ENCODE peak calls at places on chromosomes 11 and 22, in four cellular contexts. Y is fibroblast of lung, P is AG04449, D is HAP-1. T is an unnamed sample.

GRCh38 chr22:48265000-48265625 is 1502.7 kb downstream of the TBC1D22A start:
- DNase-seq in D (no peak), Y (no peak), P (no peak), T (no peak)

GRCh38 chr11:205221-206001 is 1.8 kb downstream of the BET1L start:
- DNase-seq in D (no peak), P (no peak), Y (no peak), T (no peak)

GRCh38 chr11:129973809-129974208 is 28.8 kb downstream of the PRDM10 start:
- DNase-seq in Y (no peak), P (no peak), D (no peak), T (no peak)

GRCh38 chr22:21982338-21982965 is at the start of gene TOP3B:
- DNase-seq in D (peak; percentile 52), Y (peak; percentile 78), P (no peak), T (peak; percentile 89)

GRCh38 chr11:65069217-65069616 is 10.9 kb upstream of the NAALADL1 start:
- DNase-seq in Y (no peak), P (no peak), D (no peak), T (no peak)

GRCh38 chr11:86172894-86173293 is 71.7 kb upstream of the EED start:
- DNase-seq in D (no peak), Y (no peak), P (no peak), T (no peak)

GRCh38 chr11:122145715-122146274 is 29.8 kb upstream of the BLID start:
- DNase-seq in Y (no peak), P (no peak), D (peak; percentile 7), T (no peak)

GRCh38 chr11:123173040-123173855 is 21.8 kb downstream of the CLMP start:
- DNase-seq in Y (peak; percentile 97), P (peak; percentile 99), D (no peak), T (peak; percentile 62)

GRCh38 chr22:19666663-19667593 is 47.4 kb upstream of the SEPTIN5 start:
- DNase-seq in P (peak; percentile 79), Y (peak; percentile 12), D (no peak), T (no peak)

GRCh38 chr22:29116397-29117123 is 43.7 kb downstream of the KREMEN1 start:
- DNase-seq in Y (no peak), D (no peak), P (no peak), T (no peak)

GRCh38 chr11:102451693-102452460 is 688 bp downstream of the TMEM123 start:
- DNase-seq in Y (peak; percentile 45), D (peak; percentile 47), P (no peak), T (peak; percentile 83)

GRCh38 chr22:19178065-19178658 is 374 bp downstream of the SLC25A1 start:
- DNase-seq in P (no peak), Y (peak; percentile 11), D (peak; percentile 45), T (peak; percentile 74)

GRCh38 chr11:130874396-130874795 is 41.9 kb downstream of the SNX19 start:
- DNase-seq in P (no peak), Y (no peak), D (no peak), T (no peak)

GRCh38 chr11:33479216-33479615 is 221.4 kb downstream of the C11orf91 start:
- DNase-seq in P (no peak), Y (no peak), D (no peak), T (no peak)

GRCh38 chr11:33476945-33477584 is 219.9 kb downstream of the HIPK3 start:
- DNase-seq in P (no peak), Y (peak; percentile 43), D (no peak), T (no peak)

GRCh38 chr11:33475999-33476398 is 218.8 kb downstream of the HIPK3 start:
- DNase-seq in D (no peak), Y (peak; percentile 66), P (no peak), T (peak; percentile 79)

GRCh38 chr11:33480636-33481035 is 220.0 kb downstream of the C11orf91 start:
- DNase-seq in P (no peak), Y (no peak), D (no peak), T (no peak)

DNA sequence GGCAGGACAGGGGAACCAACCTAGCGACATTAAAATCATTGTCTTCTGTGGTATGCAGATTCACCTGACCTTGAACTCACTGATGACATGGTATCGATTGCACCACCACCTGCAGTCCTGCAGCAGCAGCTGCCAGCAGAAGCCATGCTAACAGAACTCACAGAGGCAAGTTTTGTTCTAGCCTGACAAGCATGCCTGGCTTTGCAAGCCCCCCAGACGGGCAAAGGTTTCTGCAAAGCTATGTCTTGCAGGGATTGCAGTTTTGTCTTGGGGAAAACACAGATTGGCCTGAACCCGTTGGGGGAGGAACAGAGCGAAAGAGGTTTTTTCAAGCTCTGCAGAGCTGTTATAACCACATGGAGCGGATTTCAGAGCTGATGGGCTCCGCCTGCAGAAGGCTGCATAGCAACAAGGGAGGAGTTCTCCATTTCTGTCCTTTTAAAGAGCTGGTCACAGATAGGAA is 221.0 kb downstream of the HIPK3 start:
- DNase-seq in D (no peak), Y (peak; percentile 19), P (no peak), T (no peak)
- H3K4me3 ChIP-seq in D (no peak overlapping the region), Y (no peak overlapping the region), P (no peak overlapping the region), T (no peak overlapping the region)

DNA sequence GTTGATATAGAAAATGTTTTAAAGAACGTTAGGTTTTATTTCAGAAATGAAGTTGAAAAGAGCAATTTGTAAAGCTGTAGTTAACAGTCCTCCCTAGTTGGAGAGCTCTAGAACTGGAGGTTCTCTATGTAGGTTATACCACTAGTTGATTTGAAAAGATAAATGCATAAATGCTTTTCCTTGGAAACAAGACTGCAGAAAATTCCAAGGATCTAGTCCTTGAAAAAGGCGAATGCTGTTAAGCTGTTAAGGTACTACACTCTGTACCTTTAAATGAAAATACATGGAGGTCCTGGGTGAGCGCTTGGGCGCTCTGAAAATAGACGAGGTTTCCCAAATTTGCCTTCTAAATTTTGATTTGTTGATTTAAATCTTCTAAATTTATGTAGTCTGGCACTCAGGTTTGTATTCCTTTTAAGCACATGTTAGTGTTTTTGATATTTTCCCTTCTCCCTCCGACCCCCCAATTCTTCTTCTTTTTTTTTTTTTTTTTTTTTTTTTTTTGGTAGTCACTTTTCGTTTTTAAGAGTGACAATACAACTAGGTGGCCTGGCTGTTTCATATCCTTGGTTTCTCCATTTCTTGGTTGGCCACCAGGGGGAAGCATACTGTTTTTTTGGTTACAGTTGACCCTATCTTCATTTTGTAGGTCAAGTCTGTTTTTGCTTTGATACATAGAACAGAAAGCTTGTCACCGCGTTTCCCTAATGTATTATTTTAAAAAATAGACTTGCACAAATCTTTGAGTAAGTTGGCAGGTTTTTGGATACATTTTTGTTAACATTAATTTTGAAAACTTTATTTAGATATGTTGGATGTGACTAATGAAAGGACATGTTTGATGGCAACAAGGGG is 2.7 kb downstream of the NCR3LG1 start:
- DNase-seq in P (no peak), D (peak; percentile 77), Y (peak; percentile 84), T (peak; percentile 84)
- H3K4me3 ChIP-seq in P (peak overlapping the region; percentile 66), D (peak overlapping the region; percentile 41), Y (peak overlapping the region; percentile 75), T (peak overlapping the region; percentile 56)

DNA sequence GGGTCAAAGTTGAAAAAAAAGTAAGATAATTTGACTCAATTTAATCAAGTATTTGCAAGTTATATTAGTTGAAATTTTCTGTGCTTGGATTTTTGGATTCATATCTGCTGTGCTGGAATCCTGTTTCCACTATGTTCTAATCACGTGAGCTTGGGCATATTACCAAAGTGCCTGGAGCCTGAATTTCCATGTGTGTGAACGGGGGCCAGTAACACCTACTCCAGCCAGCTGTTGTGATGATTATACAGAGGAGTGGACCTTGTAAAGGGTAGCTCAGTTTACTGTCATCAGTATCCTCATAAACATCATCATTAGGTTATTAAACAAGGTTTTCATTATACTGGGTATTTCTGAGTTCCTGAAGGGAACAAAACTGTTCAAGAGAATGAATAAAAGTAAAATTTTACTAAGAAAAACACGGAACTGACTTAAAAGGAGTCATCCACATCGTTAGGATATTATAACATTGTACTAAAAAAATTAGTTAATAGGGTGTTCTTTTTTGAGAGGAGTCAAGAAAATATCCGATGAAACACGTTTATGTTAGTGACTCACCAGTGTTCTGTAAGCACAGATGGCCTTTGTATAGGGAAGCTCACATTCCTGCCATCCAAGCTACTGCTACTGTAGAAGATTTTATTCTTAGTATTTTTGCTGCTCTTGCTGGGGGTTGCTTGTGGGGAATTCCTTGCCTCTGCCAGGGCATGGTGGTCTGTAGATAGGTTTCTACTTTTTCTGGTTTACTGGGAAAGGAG is 144.1 kb downstream of the ARHGAP42 start:
- DNase-seq in D (no peak), Y (peak; percentile 82), P (peak; percentile 21), T (no peak)
- H3K4me3 ChIP-seq in D (no peak overlapping the region), Y (no peak overlapping the region), P (no peak overlapping the region), T (no peak overlapping the region)

DNA sequence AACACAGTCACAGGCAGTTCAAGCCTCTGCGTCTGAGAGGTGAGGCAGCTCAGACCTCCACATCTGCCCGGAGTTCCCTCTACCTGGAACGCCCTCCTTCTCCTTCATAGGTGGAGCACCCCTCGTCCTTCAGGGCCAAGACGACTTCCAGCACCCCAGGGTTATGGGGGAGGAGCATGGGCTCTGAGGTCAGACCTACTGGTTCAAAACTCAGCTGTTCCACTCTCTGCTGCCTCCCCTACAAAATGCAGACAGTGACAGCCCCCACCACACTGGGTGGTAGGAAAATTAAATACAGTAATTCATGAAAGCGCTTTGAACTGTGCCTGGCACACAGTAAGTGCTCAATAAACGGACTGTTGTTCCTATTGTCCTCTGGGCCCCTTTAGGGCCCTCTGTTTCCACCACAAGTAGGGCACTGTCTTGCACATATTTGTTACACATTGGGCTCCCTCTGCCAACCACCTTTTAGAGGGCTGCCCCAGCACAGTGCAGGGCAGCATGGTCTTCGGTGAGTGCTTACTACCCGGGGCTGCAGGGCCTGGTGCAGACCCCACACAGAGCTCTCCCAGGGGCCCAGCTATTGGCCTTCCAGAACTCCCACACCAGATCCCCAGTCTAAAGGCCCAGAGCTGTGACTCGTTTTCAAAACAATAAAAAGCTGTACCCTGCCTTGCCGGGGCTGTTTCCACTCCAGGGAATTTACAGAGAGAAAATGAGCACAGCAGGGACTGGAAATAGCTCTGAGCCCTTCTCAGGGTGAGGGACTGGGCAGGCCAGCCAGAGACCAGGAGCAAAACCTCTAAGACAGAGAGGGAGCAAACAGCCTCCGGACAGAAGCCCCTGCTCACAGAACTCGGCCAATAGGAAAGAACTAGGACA is 2.5 kb downstream of the TMEM184B start:
- DNase-seq in Y (no peak), D (no peak), P (no peak), T (no peak)
- H3K4me3 ChIP-seq in Y (no peak overlapping the region), D (peak overlapping the region; percentile 4), P (peak overlapping the region; percentile 36), T (no peak overlapping the region)

GRCh38 chr22:30326704-30327362 is at the start of gene TBC1D10A:
- DNase-seq in P (no peak), D (peak; percentile 92), Y (peak; percentile 80), T (peak; percentile 95)
- H3K4me3 ChIP-seq in P (peak within 1 kb of the TSS; percentile 87), D (peak within 1 kb of the TSS; percentile 89), Y (peak within 1 kb of the TSS; percentile 68), T (peak within 1 kb of the TSS; percentile 80)

T was measured in A673.